ENCODE peak calls at places on chromosome 4, in four cellular contexts. R is GM12865, H is IMR-90, O is AG09319. V is an unnamed sample.

GRCh38 chr4:155442267-155443105 is 65.7 kb upstream of the MAP9 start:
- DNase-seq in R (peak; percentile 59), H (peak; percentile 76), O (peak; percentile 35), V (peak; percentile 41)

GRCh38 chr4:137536789-137537561 is 4.7 kb upstream of the PCDH18 start:
- DNase-seq in R (no peak), H (no peak), O (no peak), V (no peak)

GRCh38 chr4:39900966-39901365 is 76.7 kb downstream of the PDS5A start:
- DNase-seq in R (no peak), H (peak; percentile 24), O (no peak), V (no peak)

GRCh38 chr4:128812360-128812958 is 3.0 kb downstream of the JADE1 start:
- DNase-seq in R (peak; percentile 76), H (peak; percentile 81), O (no peak), V (peak; percentile 55)

GRCh38 chr4:11297201-11297600 is 131.5 kb downstream of the HS3ST1 start:
- DNase-seq in R (no peak), H (no peak), O (no peak), V (no peak)

GRCh38 chr4:65502151-65502691 is 168.1 kb downstream of the EPHA5 start:
- DNase-seq in R (no peak), H (peak; percentile 4), O (no peak), V (peak; percentile 40)

GRCh38 chr4:19195696-19196095 is 1056.0 kb upstream of the SLIT2 start:
- DNase-seq in R (no peak), H (no peak), O (no peak), V (no peak)

GRCh38 chr4:120991885-120992284 is 69.4 kb upstream of the PRDM5 start:
- DNase-seq in R (no peak), H (no peak), O (no peak), V (no peak)

GRCh38 chr4:165872443-165873297 is at the start of gene TLL1:
- DNase-seq in R (no peak), H (no peak), O (no peak), V (no peak)

GRCh38 chr4:13887010-13887409 is 259.5 kb upstream of the BOD1L1 start:
- DNase-seq in R (no peak), H (no peak), O (no peak), V (no peak)

GRCh38 chr4:58590714-58591113 is 1480.5 kb upstream of the IGFBP7 start:
- DNase-seq in R (peak; percentile 3), H (no peak), O (no peak), V (no peak)

GRCh38 chr4:185513489-185514181 is 21.7 kb downstream of the PDLIM3 start:
- DNase-seq in R (peak; percentile 56), H (peak; percentile 54), O (no peak), V (no peak)

GRCh38 chr4:20254517-20255250 is 3.0 kb downstream of the SLIT2 start:
- DNase-seq in R (no peak), H (peak; percentile 39), O (no peak), V (no peak)

GRCh38 chr4:103673983-103674382 is 45.8 kb downstream of the TACR3 start:
- DNase-seq in R (no peak), H (no peak), O (no peak), V (no peak)

GRCh38 chr4:100168521-100168920 is 21.7 kb downstream of the DDIT4L start:
- DNase-seq in R (no peak), H (peak; percentile 63), O (peak; percentile 32), V (peak; percentile 31)

GRCh38 chr4:140691369-140691768 is 64.8 kb downstream of the TBC1D9 start:
- DNase-seq in R (no peak), H (peak; percentile 62), O (no peak), V (peak; percentile 10)

GRCh38 chr4:47217884-47218283 is 186.5 kb downstream of the GABRB1 start:
- DNase-seq in R (no peak), H (no peak), O (no peak), V (no peak)

GRCh38 chr4:114598191-114599121 is at the start of gene UGT8:
- DNase-seq in R (peak; percentile 86), H (no peak), O (no peak), V (no peak)

GRCh38 chr4:7960790-7961655 is 21.4 kb upstream of the AFAP1 start:
- DNase-seq in R (peak; percentile 41), H (peak; percentile 100), O (no peak), V (peak; percentile 98)

GRCh38 chr4:134865675-134866074 is 664.1 kb upstream of the PABPC4L start:
- DNase-seq in R (no peak), H (no peak), O (no peak), V (no peak)

GRCh38 chr4:52942936-52943335 is 80.8 kb downstream of the RASL11B start:
- DNase-seq in R (no peak), H (no peak), O (no peak), V (no peak)

GRCh38 chr4:165953181-165953580 is 80.1 kb downstream of the TLL1 start:
- DNase-seq in R (no peak), H (no peak), O (no peak), V (no peak)

GRCh38 chr4:754221-755120 is 48.8 kb downstream of the PCGF3 start:
- DNase-seq in R (no peak), H (no peak), O (no peak), V (no peak)

GRCh38 chr4:35516102-35516501 is 728.2 kb downstream of the ARAP2 start:
- DNase-seq in R (no peak), H (no peak), O (no peak), V (no peak)

GRCh38 chr4:88765729-88766128 is 68.1 kb upstream of the NAP1L5 start:
- DNase-seq in R (no peak), H (peak; percentile 84), O (peak; percentile 30), V (peak; percentile 64)

GRCh38 chr4:38493068-38493467 is 170.9 kb upstream of the KLF3 start:
- DNase-seq in R (no peak), H (no peak), O (no peak), V (no peak)

GRCh38 chr4:173852775-173853174 is 322.7 kb upstream of the HAND2 start:
- DNase-seq in R (peak; percentile 3), H (no peak), O (no peak), V (no peak)

GRCh38 chr4:1535926-1536578 is 129.8 kb upstream of the NKX1-1 start:
- DNase-seq in R (no peak), H (no peak), O (no peak), V (no peak)

V was measured in GM04504.